ENCODE peak calls at places on chromosomes 4 and X, in nine cellular contexts. W, Z, X, O, J, F, C, K and R are unnamed samples.

GRCh38 chr4:651884-652642 is 22.0 kb downstream of the ATP5ME start:
- DNase-seq in W (no peak), Z (no peak), X (no peak), O (no peak), J (no peak), F (no peak), C (no peak), K (no peak), R (no peak)

GRCh38 chrX:2696698-2697215 is 5.7 kb downstream of the CD99 start:
- DNase-seq in W (no peak), Z (no peak), X (no peak), O (no peak), J (no peak), F (no peak), C (no peak), K (no peak), R (no peak)

GRCh38 chr4:180058731-180059215 is 2184.4 kb upstream of the TENM3 start:
- DNase-seq in W (no peak), Z (peak; percentile 62), X (no peak), O (peak; percentile 63), J (peak; percentile 41), F (peak; percentile 5), C (no peak), K (no peak), R (peak; percentile 60)

GRCh38 chr4:175215657-175216056 is 297.5 kb downstream of the ADAM29 start:
- DNase-seq in W (no peak), Z (no peak), X (no peak), O (no peak), J (no peak), F (no peak), C (no peak), K (no peak), R (no peak)

GRCh38 chr4:56619160-56619559 is 61.9 kb downstream of the HOPX start:
- DNase-seq in W (no peak), Z (no peak), X (no peak), O (peak; percentile 21), J (no peak), F (no peak), C (no peak), K (no peak), R (no peak)

GRCh38 chrX:48021026-48021900 is 14.5 kb downstream of the SPACA5 start:
- DNase-seq in W (peak; percentile 32), Z (peak; percentile 60), X (peak; percentile 71), O (peak; percentile 86), J (peak; percentile 81), F (peak; percentile 80), C (peak; percentile 70), K (peak; percentile 74), R (peak; percentile 85)

GRCh38 chr4:183797041-183797444 is 108.1 kb upstream of the STOX2 start:
- DNase-seq in W (no peak), Z (no peak), X (no peak), O (no peak), J (peak; percentile 48), F (peak; percentile 53), C (peak; percentile 34), K (no peak), R (peak; percentile 74)

GRCh38 chr4:73815145-73815544 is 21.3 kb upstream of the CXCL6 start:
- DNase-seq in W (no peak), Z (no peak), X (no peak), O (no peak), J (no peak), F (no peak), C (no peak), K (no peak), R (no peak)

GRCh38 chrX:73836956-73837477 is 274.0 kb downstream of the CHIC1 start:
- DNase-seq in W (no peak), Z (no peak), X (no peak), O (no peak), J (no peak), F (no peak), C (no peak), K (no peak), R (no peak)

GRCh38 chr4:41658106-41658505 is 90.4 kb downstream of the PHOX2B start:
- DNase-seq in W (no peak), Z (no peak), X (no peak), O (no peak), J (no peak), F (no peak), C (no peak), K (no peak), R (no peak)

GRCh38 chr4:53322696-53323095 is 43.2 kb downstream of the SCFD2 start:
- DNase-seq in W (no peak), Z (no peak), X (no peak), O (no peak), J (no peak), F (no peak), C (no peak), K (no peak), R (no peak)

GRCh38 chr4:4492161-4492847 is 49.5 kb downstream of the STX18 start:
- DNase-seq in W (no peak), Z (no peak), X (no peak), O (no peak), J (no peak), F (no peak), C (no peak), K (no peak), R (no peak)

GRCh38 chr4:155966171-155966570 is 12.5 kb upstream of the CTSO start:
- DNase-seq in W (no peak), Z (no peak), X (no peak), O (no peak), J (no peak), F (no peak), C (no peak), K (no peak), R (no peak)

GRCh38 chr4:140861359-140862181 is 105.4 kb upstream of the TBC1D9 start:
- DNase-seq in W (peak; percentile 38), Z (no peak), X (peak; percentile 95), O (peak; percentile 47), J (peak; percentile 60), F (peak; percentile 80), C (peak; percentile 66), K (peak; percentile 58), R (peak; percentile 92)

GRCh38 chrX:150361070-150361776 is 1.9 kb upstream of the MAMLD1 start:
- DNase-seq in W (no peak), Z (no peak), X (no peak), O (peak; percentile 31), J (peak; percentile 22), F (no peak), C (no peak), K (no peak), R (peak; percentile 72)

GRCh38 chr4:54687887-54688841 is 30.4 kb downstream of the KIT start:
- DNase-seq in W (no peak), Z (no peak), X (no peak), O (no peak), J (no peak), F (no peak), C (no peak), K (no peak), R (no peak)

GRCh38 chr4:10100734-10101216 is 15.8 kb downstream of the WDR1 start:
- DNase-seq in W (peak; percentile 49), Z (no peak), X (no peak), O (no peak), J (peak; percentile 42), F (no peak), C (no peak), K (no peak), R (no peak)

GRCh38 chr4:173362666-173363065 is 8.1 kb upstream of the SAP30 start:
- DNase-seq in W (no peak), Z (no peak), X (no peak), O (no peak), J (no peak), F (no peak), C (peak; percentile 68), K (no peak), R (no peak)

GRCh38 chrX:119990995-119991787 is 47.6 kb upstream of the NKAP start:
- DNase-seq in W (no peak), Z (no peak), X (no peak), O (peak; percentile 32), J (no peak), F (no peak), C (no peak), K (no peak), R (no peak)

GRCh38 chr4:15982833-15983528 is 20.0 kb upstream of the FGFBP2 start:
- DNase-seq in W (no peak), Z (no peak), X (no peak), O (no peak), J (no peak), F (no peak), C (no peak), K (no peak), R (no peak)

GRCh38 chrX:41384041-41384705 is 50.2 kb downstream of the DDX3X start:
- DNase-seq in W (peak; percentile 7), Z (no peak), X (peak; percentile 40), O (no peak), J (peak; percentile 79), F (peak; percentile 60), C (peak; percentile 80), K (peak; percentile 56), R (peak; percentile 29)

GRCh38 chrX:54794795-54795194 is 3.3 kb downstream of the ITIH6 start:
- DNase-seq in W (no peak), Z (no peak), X (no peak), O (no peak), J (no peak), F (no peak), C (no peak), K (no peak), R (no peak)

GRCh38 chr4:121113680-121114079 is 41.3 kb upstream of the NDNF start:
- DNase-seq in W (no peak), Z (no peak), X (no peak), O (no peak), J (no peak), F (no peak), C (no peak), K (no peak), R (no peak)
- H3K27ac ChIP-seq in W (no peak overlapping the region), Z (no peak overlapping the region), X (no peak overlapping the region), O (no peak overlapping the region), J (no peak overlapping the region), F (no peak overlapping the region), C (no peak overlapping the region), K (no peak overlapping the region), R (no peak overlapping the region)

GRCh38 chr4:40055873-40056721 is 553 bp upstream of the N4BP2 start:
- DNase-seq in W (peak; percentile 14), Z (peak; percentile 37), X (peak; percentile 51), O (peak; percentile 86), J (peak; percentile 75), F (peak; percentile 66), C (peak; percentile 72), K (peak; percentile 75), R (peak; percentile 71)
- TF ChIP-seq CTCF in W (no peak), Z (no peak), X (peak; percentile 4), O (no peak), J (no peak), F (no peak), C (no peak), K (no peak), R (no peak)

DNA sequence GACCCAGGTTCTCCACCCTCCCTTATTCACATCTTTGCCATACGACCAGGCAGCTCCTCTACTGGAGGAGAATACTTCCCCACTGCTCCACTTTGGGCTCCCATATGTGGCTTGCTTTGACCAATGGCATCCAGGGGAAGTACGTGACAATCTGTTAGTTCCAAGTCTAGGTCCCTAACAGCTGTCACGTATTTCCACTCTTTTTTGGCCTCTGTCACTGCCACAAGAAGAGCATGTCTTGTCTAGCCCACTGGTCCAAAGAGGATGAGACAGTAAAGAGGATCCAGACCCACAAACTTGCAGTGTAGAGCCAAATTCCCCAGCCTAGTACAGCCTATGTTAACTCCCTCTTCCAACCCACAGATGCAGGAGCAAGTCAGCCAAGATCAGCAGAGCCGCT is 49.7 kb upstream of the GATB start:
- DNase-seq in W (no peak), Z (no peak), X (no peak), O (no peak), J (no peak), F (no peak), C (no peak), K (no peak), R (no peak)
- H3K27ac ChIP-seq in W (no peak overlapping the region), Z (no peak overlapping the region), X (no peak overlapping the region), O (no peak overlapping the region), J (no peak overlapping the region), F (no peak overlapping the region), C (no peak overlapping the region), K (no peak overlapping the region), R (no peak overlapping the region)

GRCh38 chr4:159191989-159192388 is 89.1 kb downstream of the RAPGEF2 start:
- DNase-seq in W (no peak), Z (no peak), X (no peak), O (no peak), J (no peak), F (no peak), C (no peak), K (no peak), R (no peak)
- TF ChIP-seq CTCF in W (no peak), Z (no peak), X (no peak), O (peak; percentile 74), J (no peak), F (peak; percentile 34), C (no peak), K (no peak), R (peak; percentile 14)